ENCODE peak calls at places on chromosomes 2 and 18, in five cellular contexts. L is astrocyte, C is D721Med, X is GM13976, U is foreskin keratinocyte. O is an unnamed sample.

GRCh38 chr2:17636989-17637906 is 96.8 kb downstream of the VSNL1 start:
- DNase-seq in L (no peak), X (no peak), U (no peak), C (no peak), O (no peak)

GRCh38 chr2:97785818-97786217 is 72.4 kb downstream of the ZAP70 start:
- DNase-seq in C (no peak), U (no peak), X (no peak), L (no peak), O (no peak)

GRCh38 chr2:187055463-187055862 is 206.5 kb upstream of the ZSWIM2 start:
- DNase-seq in C (no peak), L (no peak), X (no peak), U (peak), O (no peak)

GRCh38 chr2:117812443-117812842 is 2.0 kb upstream of the DDX18 start:
- DNase-seq in X (no peak), L (no peak), C (no peak), U (no peak), O (no peak)

GRCh38 chr2:437772-438393 is 150.0 kb upstream of the ALKAL2 start:
- DNase-seq in C (no peak), L (no peak), X (peak), U (peak), O (peak)

GRCh38 chr18:32550958-32551357 is 80.3 kb upstream of the GAREM1 start:
- DNase-seq in X (no peak), U (no peak), L (no peak), C (no peak), O (no peak)

GRCh38 chr2:233945146-233945545 is 28.0 kb downstream of the TRPM8 start:
- DNase-seq in L (no peak), C (no peak), X (no peak), U (no peak), O (no peak)

GRCh38 chr2:215357660-215358059 is 45.8 kb downstream of the ATIC start:
- DNase-seq in L (no peak), X (no peak), C (no peak), U (peak), O (no peak)

GRCh38 chr2:74441690-74442482 is at the start of gene RTKN:
- DNase-seq in X (peak), L (no peak), C (no peak), U (peak), O (peak)

GRCh38 chr2:237189799-237190198 is 104.1 kb downstream of the COPS8 start:
- DNase-seq in C (no peak), L (no peak), U (no peak), X (no peak), O (no peak)

GRCh38 chr2:49286045-49286444 is 131.7 kb upstream of the FSHR start:
- DNase-seq in U (no peak), X (no peak), C (no peak), L (no peak), O (no peak)

GRCh38 chr2:42359894-42360483 is 1.0 kb downstream of the COX7A2L start:
- DNase-seq in U (no peak), L (no peak), C (no peak), X (no peak), O (no peak)

GRCh38 chr2:219245899-219246230 is 586 bp downstream of the STK16 start:
- DNase-seq in L (no peak), U (no peak), X (no peak), C (no peak), O (no peak)

GRCh38 chr2:1749750-1750149 is 5.4 kb upstream of the PXDN start:
- DNase-seq in X (no peak), L (no peak), C (no peak), U (no peak), O (no peak)

GRCh38 chr18:78773819-78774218 is 205.8 kb upstream of the SALL3 start:
- DNase-seq in U (no peak), L (no peak), C (no peak), X (no peak), O (no peak)

GRCh38 chr2:140654565-140654964 is 1476.3 kb downstream of the LRP1B start:
- DNase-seq in L (peak), C (no peak), X (no peak), U (no peak), O (no peak)

GRCh38 chr2:95267458-95268207 is 6.6 kb upstream of the PROM2 start:
- DNase-seq in X (no peak), L (peak), C (no peak), U (no peak), O (no peak)

GRCh38 chr2:74401891-74402290 is 19.5 kb downstream of the C2orf81 start:
- DNase-seq in C (no peak), X (no peak), L (no peak), U (no peak), O (no peak)

GRCh38 chr2:231928901-231929725 is 2.9 kb upstream of the NPPC start:
- DNase-seq in U (no peak), L (no peak), C (no peak), X (no peak), O (no peak)

GRCh38 chr2:231931481-231931915 is 5.3 kb upstream of the NPPC start:
- DNase-seq in L (no peak), U (no peak), C (no peak), X (no peak), O (no peak)

GRCh38 chr2:231928481-231928880 is 2.3 kb upstream of the NPPC start:
- DNase-seq in C (no peak), U (no peak), X (peak), L (no peak), O (no peak)

GRCh38 chr2:231930601-231931281 is 4.5 kb upstream of the NPPC start:
- DNase-seq in X (no peak), U (no peak), C (no peak), L (no peak), O (no peak)

DNA sequence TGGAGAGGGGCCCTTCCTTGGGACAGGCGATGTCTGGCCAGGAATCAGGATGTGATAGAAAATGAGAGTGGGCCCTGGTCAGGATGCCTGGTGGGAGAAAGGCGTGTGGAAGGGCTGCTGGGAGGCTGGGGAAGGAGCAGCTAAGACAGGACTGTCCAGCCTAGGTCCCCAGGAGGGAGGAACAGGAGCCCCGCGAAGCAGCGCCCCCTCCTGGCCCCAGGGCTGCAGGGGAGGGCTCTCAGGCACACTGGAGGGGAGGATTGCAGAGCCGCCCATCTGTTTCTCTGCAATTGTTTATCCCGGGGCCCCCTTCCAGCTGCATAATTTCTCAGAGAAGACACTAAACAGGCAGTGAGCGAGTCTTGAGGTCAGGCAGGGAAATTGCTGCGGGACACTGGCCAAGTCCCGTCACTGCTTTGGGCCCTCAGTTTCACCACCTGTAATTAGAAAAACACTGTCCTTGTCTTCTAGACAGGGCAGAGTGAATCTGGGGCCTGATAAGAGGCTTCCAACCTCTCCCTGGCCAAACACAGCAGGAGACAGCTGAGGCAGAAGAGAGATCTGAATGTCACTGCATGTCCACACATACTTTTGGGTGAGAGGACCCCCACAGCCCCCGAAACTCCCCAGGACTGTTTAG is 3.9 kb upstream of the NPPC start:
- DNase-seq in X (peak), C (peak), U (no peak), L (no peak), O (peak)
- TF ChIP-seq CTCF in X (peak), C (peak), U (peak), L (no peak), O (peak)

DNA sequence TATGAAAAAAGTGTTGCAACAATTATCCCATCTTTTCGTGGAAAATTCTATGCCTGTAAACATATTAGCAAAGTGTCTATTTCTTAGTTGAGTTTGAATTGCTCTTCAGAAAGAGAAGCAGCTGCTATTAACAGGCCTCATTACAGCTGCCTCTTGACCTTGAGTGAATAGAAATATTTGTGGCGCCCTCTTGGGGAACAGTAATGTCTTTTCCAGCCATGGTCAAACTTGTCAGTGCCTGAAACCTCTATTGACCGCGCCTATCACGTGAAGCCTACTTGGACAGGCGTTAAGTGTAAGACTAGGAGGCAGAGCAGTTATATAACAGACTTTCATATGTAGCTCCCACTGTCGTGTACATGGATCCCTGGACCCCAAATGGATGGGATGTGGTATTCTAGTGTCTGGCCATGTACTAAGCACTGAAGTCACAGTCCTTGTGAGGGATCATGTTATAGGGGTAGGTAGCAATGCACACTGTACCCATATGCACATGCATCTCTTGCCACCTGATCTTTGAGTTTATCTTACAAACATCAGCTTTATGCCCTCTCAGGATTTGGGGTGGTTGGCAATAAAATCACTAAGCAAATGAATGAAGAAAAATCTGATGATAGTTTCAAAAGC is 245.0 kb downstream of the PTGR3 start:
- DNase-seq in L (peak), X (peak), C (no peak), U (peak), O (peak)
- TF ChIP-seq CTCF in L (peak), X (peak), C (peak), U (peak), O (peak)

DNA sequence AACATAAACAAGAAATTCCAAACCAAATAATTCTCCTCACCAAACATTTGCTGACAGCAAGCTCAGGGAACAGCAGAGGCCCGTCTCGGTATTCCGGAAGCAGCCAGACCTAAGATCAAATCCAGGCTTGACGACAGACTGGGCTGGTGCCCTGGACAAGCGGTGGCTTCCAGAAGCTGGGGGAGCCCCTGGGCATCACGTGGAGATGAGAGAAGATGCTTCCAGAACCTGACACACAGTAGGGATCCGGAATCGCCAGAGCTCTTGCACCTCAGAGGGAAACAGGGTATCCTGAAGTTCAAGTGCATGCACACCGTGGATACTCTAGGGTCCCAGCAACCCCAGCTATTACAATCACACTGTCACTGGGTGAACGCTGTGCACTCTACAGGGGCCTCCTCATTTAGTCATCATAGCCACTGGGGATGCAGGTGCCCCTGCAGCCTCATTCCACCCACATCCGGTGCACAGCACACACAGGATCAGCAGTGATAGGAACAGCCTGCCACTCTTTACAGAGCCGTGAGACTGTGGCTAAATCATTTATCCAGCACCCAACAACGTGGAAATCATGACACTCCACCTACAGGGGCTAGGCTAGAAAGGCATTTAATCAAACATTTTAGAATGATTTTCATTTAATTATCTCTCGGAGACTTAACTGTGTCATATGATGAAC is 102.6 kb downstream of the HDAC4 start:
- DNase-seq in L (no peak), U (no peak), X (no peak), C (no peak), O (no peak)
- TF ChIP-seq CTCF in L (no peak), U (no peak), X (no peak), C (no peak), O (no peak)

DNA sequence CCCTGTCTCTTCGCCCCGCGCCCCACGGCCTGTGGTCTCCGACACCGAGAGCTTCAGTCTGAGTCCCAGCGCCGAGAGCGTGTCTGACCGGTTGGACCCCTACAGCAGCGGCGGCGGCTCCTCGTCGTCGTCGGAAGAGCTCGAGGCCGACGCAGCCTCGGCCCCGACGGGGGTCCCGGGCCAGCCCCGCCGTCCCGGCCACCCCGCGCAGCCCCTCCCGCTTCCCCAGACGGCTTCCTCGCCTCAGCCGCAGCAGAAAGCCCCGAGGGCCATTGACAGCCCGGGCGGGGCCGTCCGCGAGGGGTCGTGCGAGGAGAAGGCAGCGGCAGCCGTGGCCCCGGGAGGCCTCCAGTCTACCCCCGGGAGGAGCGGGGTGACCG is 1.3 kb downstream of the PHLPP1 start:
- DNase-seq in L (peak), X (peak), U (no peak), C (peak), O (peak)
- TF ChIP-seq CTCF in L (no peak), X (peak), U (peak), C (peak), O (peak)

GRCh38 chr2:205568620-205569019 is 113.7 kb upstream of the NRP2 start:
- DNase-seq in L (no peak), X (no peak), C (no peak), U (peak), O (no peak)

GRCh38 chr2:205566556-205567061 is 115.7 kb upstream of the NRP2 start:
- DNase-seq in L (no peak), U (peak), X (no peak), C (no peak), O (no peak)

GRCh38 chr2:205557873-205558272 is 124.4 kb upstream of the NRP2 start:
- DNase-seq in X (no peak), U (no peak), C (no peak), L (no peak), O (no peak)

GRCh38 chr2:205564761-205565160 is 117.5 kb upstream of the NRP2 start:
- DNase-seq in C (no peak), U (no peak), X (no peak), L (no peak), O (no peak)

DNA sequence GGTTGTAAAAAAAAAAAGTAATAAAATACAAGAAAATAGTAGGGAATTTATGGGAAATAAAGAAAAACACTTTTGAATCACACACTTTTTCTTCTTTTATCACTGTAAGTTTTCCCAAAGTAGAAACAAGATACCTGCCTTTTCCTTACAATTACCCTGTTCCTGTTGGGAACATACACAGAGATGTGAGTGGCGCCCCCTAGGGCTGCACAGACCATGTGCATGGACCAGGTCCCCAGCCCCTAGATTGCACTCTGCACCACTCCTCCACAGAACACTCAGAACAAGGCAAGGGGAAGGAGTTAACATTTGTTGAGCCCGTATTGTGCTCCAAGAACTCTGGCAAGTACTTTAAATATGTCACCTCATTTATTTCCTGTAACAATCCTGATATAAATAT is 118.7 kb upstream of the NRP2 start:
- DNase-seq in U (no peak), X (peak), C (peak), L (no peak), O (no peak)
- TF ChIP-seq CTCF in U (peak), X (peak), C (peak), L (no peak), O (peak)

O was measured in GM13977.